ENCODE peak calls at places on chromosome 3, in four cellular contexts. A, S, Q and Z are unnamed samples. For H3K9me3, the result is how much of the 10 kb centered on the place peaks cover.

GRCh38 chr3:15630646-15631350 is 29.3 kb downstream of the BTD start:
- DNase-seq in Q (no peak), S (peak), A (no peak), Z (no peak)

GRCh38 chr3:54719914-54720313 is 207.9 kb downstream of the LRTM1 start:
- DNase-seq in Q (no peak), A (no peak), S (no peak), Z (no peak)

GRCh38 chr3:182292586-182292985 is 500.7 kb upstream of the ATP11B start:
- DNase-seq in S (no peak), Q (no peak), A (no peak), Z (no peak)

GRCh38 chr3:124834723-124835718 is 52.1 kb downstream of the ITGB5 start:
- DNase-seq in A (no peak), Q (no peak), S (no peak), Z (peak)

GRCh38 chr3:16515885-16516420 is 2.5 kb upstream of the RFTN1 start:
- DNase-seq in S (no peak), A (no peak), Q (no peak), Z (no peak)

GRCh38 chr3:129226374-129226773 is 23.0 kb upstream of the COPG1 start:
- DNase-seq in S (peak), Q (no peak), A (no peak), Z (peak)

GRCh38 chr3:33131328-33132018 is 17.7 kb downstream of the CRTAP start:
- DNase-seq in A (peak), S (no peak), Q (peak), Z (no peak)

GRCh38 chr3:40615916-40616315 is 91.2 kb downstream of the ZNF621 start:
- DNase-seq in Q (peak), A (no peak), S (no peak), Z (no peak)

GRCh38 chr3:150764607-150765366 is 1.8 kb upstream of the SIAH2 start:
- DNase-seq in S (no peak), Q (no peak), A (no peak), Z (no peak)

GRCh38 chr3:143091438-143091837 is 28.1 kb upstream of the CHST2 start:
- DNase-seq in A (no peak), Q (no peak), S (no peak), Z (no peak)

GRCh38 chr3:129665024-129665768 is 58.7 kb upstream of the PLXND1 start:
- DNase-seq in A (no peak), Q (no peak), S (peak), Z (no peak)

GRCh38 chr3:62186967-62187366 is 186.4 kb downstream of the FEZF2 start:
- DNase-seq in S (no peak), A (no peak), Q (no peak), Z (no peak)

GRCh38 chr3:195445885-195446284 is 3.1 kb upstream of the ACAP2 start:
- DNase-seq in A (no peak), Q (no peak), S (no peak), Z (no peak)

GRCh38 chr3:185397676-185398075 is 34.7 kb downstream of the MAP3K13 start:
- DNase-seq in Q (peak), S (no peak), A (no peak), Z (no peak)

GRCh38 chr3:148466143-148466542 is 231.6 kb upstream of the AGTR1 start:
- DNase-seq in S (no peak), Q (no peak), A (no peak), Z (no peak)

GRCh38 chr3:191141728-191142127 is 57.3 kb upstream of the OSTN start:
- DNase-seq in A (no peak), S (no peak), Q (no peak), Z (no peak)

GRCh38 chr3:16487506-16488175 is 25.9 kb downstream of the RFTN1 start:
- DNase-seq in A (no peak), Q (no peak), S (no peak), Z (no peak)

GRCh38 chr3:113736548-113737089 is 9.4 kb downstream of the NAA50 start:
- DNase-seq in A (peak), S (no peak), Q (no peak), Z (no peak)

DNA sequence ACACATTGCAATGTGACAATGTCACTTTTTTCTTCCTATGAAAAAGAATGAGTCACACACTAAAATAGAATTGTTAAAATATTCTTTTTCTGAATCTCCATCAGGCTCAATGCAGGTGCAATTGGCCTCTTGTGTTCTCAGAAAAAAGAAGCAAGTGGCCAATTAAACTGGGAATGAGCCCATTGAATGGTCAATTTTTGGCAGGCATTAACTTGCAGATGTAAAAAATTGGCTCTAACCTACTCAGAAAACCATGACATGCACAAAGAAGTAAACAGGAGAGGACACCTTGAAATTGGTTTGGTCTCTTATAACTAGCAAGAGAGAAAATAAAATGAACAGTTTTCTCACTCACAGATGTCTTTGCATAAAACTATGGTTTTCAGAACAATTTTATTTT is 820.8 kb downstream of the TBL1XR1 start:
- DNase-seq in Q (no peak), S (no peak), A (no peak), Z (no peak)
- H3K9me3 ChIP-seq in Q (under half), S (under half), A (under half), Z (under half)

GRCh38 chr3:50300681-50301254 is 1.6 kb upstream of the HYAL3 start:
- DNase-seq in S (no peak), Q (no peak), A (no peak), Z (no peak)
- H3K4me3 ChIP-seq in S (no peak), Q (no peak), A (no peak), Z (peak)

DNA sequence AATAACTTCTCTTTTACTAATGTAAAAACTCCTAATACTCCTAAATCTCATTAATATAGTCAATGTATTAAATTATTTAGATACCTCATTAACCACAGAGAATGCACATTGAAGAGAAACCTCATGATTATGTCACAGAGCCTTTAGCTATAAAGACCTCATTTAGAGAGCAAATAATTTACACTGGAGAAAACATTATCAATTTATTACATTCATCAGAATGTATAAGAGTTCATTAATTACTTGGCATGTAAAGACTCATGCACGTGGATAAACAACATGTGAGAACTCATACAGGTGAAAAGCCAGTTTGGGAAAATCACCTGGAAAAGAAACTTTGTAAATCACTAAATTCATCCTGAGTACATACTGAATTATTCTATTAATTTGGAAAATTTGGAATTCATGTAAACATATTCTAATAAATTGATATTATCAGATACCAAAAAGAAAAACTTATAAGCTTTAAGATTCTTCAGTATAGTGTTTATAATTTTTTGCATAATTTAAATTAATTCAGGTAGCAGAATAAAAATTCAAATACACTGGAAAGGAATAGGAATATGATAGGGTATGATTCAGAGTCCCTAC is 22.9 kb upstream of the WNT7A start:
- DNase-seq in Q (no peak), A (no peak), S (no peak), Z (no peak)
- H3K9me3 ChIP-seq in Q (under half), A (under half), S (under half), Z (under half)

DNA sequence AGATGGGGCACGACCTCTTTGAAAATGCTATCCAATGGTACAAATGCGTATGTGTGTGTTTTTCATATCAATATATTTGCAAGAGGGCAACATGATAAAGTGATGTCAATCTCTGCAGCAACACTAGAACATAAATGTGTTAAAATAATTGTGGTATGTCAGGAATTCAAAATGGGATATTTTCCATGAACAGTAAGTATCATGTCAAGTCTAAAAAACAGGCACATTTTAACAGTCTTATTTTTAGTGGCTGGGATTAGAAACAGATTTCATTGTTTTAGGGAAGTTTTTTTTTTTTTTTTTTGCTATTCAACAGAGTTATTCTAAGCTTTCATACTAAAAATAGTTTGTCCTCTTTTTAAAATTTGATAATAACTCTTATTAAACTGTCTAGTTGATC is 209.8 kb downstream of the GAP43 start:
- DNase-seq in S (no peak), Q (no peak), A (no peak), Z (no peak)
- H3K4me3 ChIP-seq in S (no peak), Q (no peak), A (no peak), Z (no peak)

GRCh38 chr3:12997387-12997786 is 75.8 kb downstream of the IQSEC1 start:
- DNase-seq in A (no peak), Q (no peak), S (no peak), Z (no peak)

GRCh38 chr3:12999147-13000140 is 73.8 kb downstream of the IQSEC1 start:
- DNase-seq in A (no peak), S (no peak), Q (no peak), Z (peak)

GRCh38 chr3:12995389-12996180 is 77.6 kb downstream of the IQSEC1 start:
- DNase-seq in Q (no peak), S (no peak), A (no peak), Z (no peak)

GRCh38 chr3:12996181-12996506 is 77.1 kb downstream of the IQSEC1 start:
- DNase-seq in A (no peak), S (no peak), Q (no peak), Z (no peak)

DNA sequence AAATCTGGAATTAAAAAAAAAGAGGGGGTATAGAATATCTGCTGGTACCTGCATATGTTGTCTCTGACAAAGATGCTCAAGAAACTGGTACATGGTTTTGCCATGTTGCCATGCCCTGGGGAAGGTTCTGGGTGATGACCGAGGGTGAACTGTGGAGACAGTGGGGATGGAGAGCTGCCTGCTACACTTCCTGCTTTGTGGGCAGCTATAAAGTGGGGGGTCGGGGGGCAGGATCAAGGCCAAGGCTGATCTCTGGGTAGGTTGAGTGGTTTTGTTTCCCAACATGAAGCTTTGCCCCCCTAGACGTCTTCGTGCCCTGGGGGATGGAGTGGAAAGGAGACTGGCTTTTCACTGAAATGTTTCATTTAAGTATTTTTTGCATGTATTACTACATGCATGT is 74.6 kb downstream of the IQSEC1 start:
- DNase-seq in Q (no peak), A (no peak), S (no peak), Z (no peak)
- H3K9me3 ChIP-seq in Q (under half), A (under half), S (under half), Z (under half)